ENCODE peak calls at places on chromosome 7, in four cellular contexts. Y is tibial artery; R is CD8-positive, alpha-beta T cell; W is stomach. P is an unnamed sample.

GRCh38 chr7:47945261-47946015 is 2.8 kb downstream of the PKD1L1 start:
- DNase-seq in Y (peak), R (peak), W (peak), P (no peak)

GRCh38 chr7:5231811-5232484 is 41.9 kb downstream of the WIPI2 start:
- DNase-seq in Y (no peak), R (no peak), W (no peak), P (peak)

GRCh38 chr7:118467381-118467780 is 242.9 kb downstream of the ANKRD7 start:
- DNase-seq in Y (no peak), R (no peak), W (no peak), P (no peak)

GRCh38 chr7:139109188-139109982 is at the start of gene ZC3HAV1:
- DNase-seq in Y (peak), R (peak), W (peak), P (peak)

GRCh38 chr7:106493041-106493731 is 167.8 kb downstream of the CCDC71L start:
- DNase-seq in Y (no peak), R (no peak), W (peak), P (peak)

GRCh38 chr7:147803625-147804024 is 786.9 kb upstream of the C7orf33 start:
- DNase-seq in Y (no peak), R (no peak), W (no peak), P (no peak)

GRCh38 chr7:158285383-158285770 is 302.2 kb downstream of the PTPRN2 start:
- DNase-seq in Y (peak), R (no peak), W (peak), P (no peak)

GRCh38 chr7:155298288-155298833 is 683 bp downstream of the INSIG1 start:
- DNase-seq in Y (no peak), R (no peak), W (no peak), P (peak)

GRCh38 chr7:143172354-143172753 is 10.9 kb upstream of the TAS2R39 start:
- DNase-seq in Y (no peak), R (no peak), W (peak), P (peak)

GRCh38 chr7:123637878-123638277 is 17.8 kb upstream of the LMOD2 start:
- DNase-seq in Y (no peak), R (no peak), W (no peak), P (no peak)

GRCh38 chr7:767580-767940 is 40.5 kb upstream of the PRKAR1B start:
- DNase-seq in Y (no peak), R (no peak), W (no peak), P (no peak)

GRCh38 chr7:151408839-151409554 is 841 bp downstream of the WDR86 start:
- DNase-seq in Y (no peak), R (peak), W (no peak), P (peak)

GRCh38 chr7:135733603-135734342 is 5.8 kb upstream of the SLC13A4 start:
- DNase-seq in Y (no peak), R (no peak), W (no peak), P (no peak)

GRCh38 chr7:48710995-48711394 is 213.4 kb upstream of the CDC14C start:
- DNase-seq in Y (no peak), R (no peak), W (no peak), P (no peak)

GRCh38 chr7:67019562-67020390 is 23.1 kb downstream of the TYW1 start:
- DNase-seq in Y (no peak), R (no peak), W (no peak), P (no peak)

GRCh38 chr7:134040988-134041387 is 86.2 kb upstream of the LRGUK start:
- DNase-seq in Y (no peak), R (no peak), W (no peak), P (no peak)

GRCh38 chr7:147279951-147280350 is 1163.3 kb downstream of the CNTNAP2 start:
- DNase-seq in Y (no peak), R (no peak), W (no peak), P (no peak)

GRCh38 chr7:89335490-89335889 is 540.0 kb upstream of the TEX47 start:
- DNase-seq in Y (no peak), R (no peak), W (no peak), P (no peak)

GRCh38 chr7:132815696-132816334 is 239.5 kb upstream of the PLXNA4 start:
- DNase-seq in Y (no peak), R (no peak), W (no peak), P (no peak)

GRCh38 chr7:43906327-43907010 is at the start of gene URGCP:
- DNase-seq in Y (peak), R (peak), W (peak), P (peak)

GRCh38 chr7:26143298-26144044 is 8.5 kb upstream of the NFE2L3 start:
- DNase-seq in Y (no peak), R (no peak), W (no peak), P (no peak)

GRCh38 chr7:155533120-155533826 is 13.1 kb downstream of the CNPY1 start:
- DNase-seq in Y (no peak), R (no peak), W (no peak), P (peak)

GRCh38 chr7:80231719-80232118 is 97.1 kb downstream of the GNAI1 start:
- DNase-seq in Y (no peak), R (no peak), W (no peak), P (no peak)

GRCh38 chr7:73429622-73430505 is 3.7 kb upstream of the FZD9 start:
- DNase-seq in Y (no peak), R (no peak), W (no peak), P (no peak)

GRCh38 chr7:147492621-147493020 is 1097.9 kb upstream of the C7orf33 start:
- DNase-seq in Y (no peak), R (no peak), W (no peak), P (no peak)

GRCh38 chr7:133434246-133434865 is 181.5 kb downstream of the EXOC4 start:
- DNase-seq in Y (no peak), R (no peak), W (no peak), P (no peak)

GRCh38 chr7:40899151-40899550 is 764.3 kb downstream of the SUGCT start:
- DNase-seq in Y (no peak), R (no peak), W (no peak), P (no peak)

GRCh38 chr7:158362001-158362400 is 225.6 kb downstream of the PTPRN2 start:
- DNase-seq in Y (no peak), R (no peak), W (no peak), P (no peak)

DNA sequence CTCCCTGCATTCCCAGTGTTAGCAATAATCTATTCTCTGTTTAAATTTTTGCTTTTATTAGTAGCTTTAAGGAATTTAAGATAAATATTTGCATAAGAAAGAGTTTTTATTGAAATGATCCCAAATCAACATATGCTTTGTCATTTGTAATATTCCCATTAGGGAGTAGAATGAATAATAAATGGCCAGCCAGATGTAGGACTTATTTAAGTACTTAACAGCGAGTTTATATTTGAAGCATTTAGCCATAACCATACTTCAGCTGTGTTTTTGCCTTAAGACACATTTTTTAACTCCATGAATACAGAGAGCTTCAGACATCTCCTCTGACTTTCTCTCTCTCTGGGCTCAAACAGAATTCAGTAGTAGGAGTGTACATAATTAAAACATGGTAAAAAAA is 103.6 kb downstream of the HGF start:
- DNase-seq in Y (no peak), R (no peak), W (no peak), P (no peak)
- H3K4me3 ChIP-seq in Y (no peak), R (no peak), W (no peak), P (no peak)

DNA sequence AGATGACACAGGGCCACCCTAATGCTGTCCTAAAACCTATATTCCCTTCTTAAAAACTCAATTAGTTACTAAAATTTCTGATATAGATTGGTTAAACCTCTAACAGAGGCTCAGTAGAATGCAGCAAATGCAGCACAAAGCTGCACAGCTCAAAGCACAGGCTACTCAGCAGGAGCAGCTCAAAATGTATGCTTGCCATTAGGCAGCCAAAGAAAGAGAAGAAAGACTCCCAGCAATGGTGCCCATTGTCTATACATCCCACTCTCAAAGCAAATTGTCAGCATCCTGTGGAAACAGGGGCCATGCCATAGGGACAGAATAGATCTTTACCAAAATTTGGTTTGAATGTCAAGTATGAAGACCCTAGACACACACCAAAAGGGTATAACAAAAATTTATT is 73.5 kb downstream of the TFPI2 start:
- DNase-seq in Y (no peak), R (no peak), W (no peak), P (no peak)
- TF ChIP-seq CTCF in Y (no peak), R (no peak), W (no peak), P (no peak)

DNA sequence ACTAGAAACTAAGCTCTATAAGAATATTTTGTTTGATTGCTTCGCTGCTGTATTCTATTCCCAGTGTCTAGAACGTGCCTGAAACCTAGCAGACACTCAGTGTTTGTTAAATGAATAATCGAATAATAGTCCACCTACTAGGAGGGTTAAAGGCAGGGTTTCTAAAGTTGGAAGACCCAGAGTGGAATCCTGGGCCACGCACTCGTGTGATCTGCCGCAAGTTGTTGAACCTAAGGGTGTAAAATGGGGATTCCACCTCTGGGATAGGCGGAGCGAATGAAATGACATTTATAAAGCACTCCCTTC is 702 bp upstream of the AGFG2 start:
- DNase-seq in Y (no peak), R (no peak), W (no peak), P (no peak)
- H3K27ac ChIP-seq in Y (peak), R (peak), W (peak), P (no peak)

GRCh38 chr7:28731092-28731491 is 227.0 kb downstream of the TRIL start:
- DNase-seq in Y (no peak), R (no peak), W (no peak), P (no peak)

GRCh38 chr7:28733035-28733434 is 225.1 kb downstream of the TRIL start:
- DNase-seq in Y (no peak), R (no peak), W (no peak), P (no peak)

GRCh38 chr7:28729276-28729675 is 228.9 kb downstream of the TRIL start:
- DNase-seq in Y (no peak), R (no peak), W (no peak), P (no peak)

GRCh38 chr7:28729685-28730084 is 228.4 kb downstream of the TRIL start:
- DNase-seq in Y (no peak), R (no peak), W (no peak), P (no peak)

GRCh38 chr7:28732037-28732869 is 225.9 kb downstream of the TRIL start:
- DNase-seq in Y (peak), R (no peak), W (no peak), P (no peak)
- H3K4me3 ChIP-seq in Y (peak), R (no peak), W (no peak), P (no peak)

GRCh38 chr7:15199482-15199881 is 296.9 kb upstream of the DGKB start:
- DNase-seq in Y (no peak), R (no peak), W (no peak), P (no peak)
- TF ChIP-seq CTCF in Y (no peak), R (no peak), W (no peak), P (no peak)

GRCh38 chr7:78690174-78690573 is 763.3 kb downstream of the MAGI2 start:
- DNase-seq in Y (no peak), R (no peak), W (no peak), P (no peak)
- H3K27ac ChIP-seq in Y (no peak), R (no peak), W (no peak), P (no peak)

DNA sequence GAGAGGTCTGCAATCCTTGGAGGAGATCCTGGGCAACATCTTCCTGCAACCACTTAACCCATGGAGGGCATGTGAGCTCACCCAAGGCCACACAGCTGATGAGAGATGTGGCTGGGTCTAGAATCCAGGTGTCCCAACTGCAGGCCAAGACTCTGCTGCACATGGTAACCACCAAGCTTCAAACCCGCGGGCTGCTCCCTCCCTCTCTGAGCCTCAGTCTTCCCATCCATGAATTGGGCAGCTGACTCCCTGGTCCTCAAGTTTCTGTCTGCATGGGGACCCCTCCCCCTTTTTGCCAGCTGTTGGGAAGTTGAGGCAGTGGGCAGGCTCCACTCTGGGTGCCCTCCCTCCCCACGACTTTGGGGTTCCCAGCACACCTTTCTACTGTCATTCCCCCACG is 20.9 kb upstream of the INMT start:
- DNase-seq in Y (no peak), R (no peak), W (no peak), P (no peak)
- H3K4me3 ChIP-seq in Y (no peak), R (no peak), W (no peak), P (no peak)